ENCODE peak calls at places on chromosomes 7 and 10, in four cellular contexts. X is K562, O is GM12878, Z is HepG2. F is an unnamed sample.

GRCh38 chr10:131858118-131858515 is 42.7 kb upstream of the PPP2R2D start:
- DNase-seq in O (no peak), X (no peak), Z (no peak), F (no peak)

GRCh38 chr7:143244321-143244720 is 18.9 kb upstream of the GSTK1 start:
- DNase-seq in O (no peak), Z (no peak), X (no peak), F (no peak)

GRCh38 chr10:84296071-84296981 is 32.1 kb upstream of the CCSER2 start:
- DNase-seq in X (no peak), O (no peak), Z (no peak), F (no peak)

GRCh38 chr10:6649107-6649720 is 69.1 kb upstream of the PRKCQ start:
- DNase-seq in Z (no peak), O (no peak), X (no peak), F (no peak)

GRCh38 chr10:25564351-25564750 is 369.7 kb upstream of the MYO3A start:
- DNase-seq in Z (no peak), X (no peak), O (no peak), F (no peak)

GRCh38 chr7:14761506-14762296 is 140.8 kb downstream of the DGKB start:
- DNase-seq in Z (no peak), X (no peak), O (no peak), F (no peak)

GRCh38 chr10:131730771-131731497 is 169.9 kb upstream of the PPP2R2D start:
- DNase-seq in Z (no peak), X (no peak), O (no peak), F (no peak)

GRCh38 chr7:155517969-155518368 is 28.4 kb downstream of the CNPY1 start:
- DNase-seq in Z (no peak), X (no peak), O (no peak), F (no peak)

GRCh38 chr10:23523251-23523650 is 84.4 kb downstream of the OTUD1 start:
- DNase-seq in Z (peak; percentile 3), X (no peak), O (no peak), F (no peak)

GRCh38 chr7:154729056-154729455 is 273.9 kb downstream of the PAXIP1 start:
- DNase-seq in X (no peak), O (no peak), Z (no peak), F (no peak)

GRCh38 chr7:90248706-90249105 is 3.7 kb downstream of the CFAP69 start:
- DNase-seq in X (no peak), Z (no peak), O (no peak), F (no peak)

GRCh38 chr7:90244565-90244908 is 437 bp upstream of the CFAP69 start:
- DNase-seq in Z (no peak), X (no peak), O (no peak), F (no peak)

GRCh38 chr7:90244909-90245841 is at the start of gene CFAP69:
- DNase-seq in X (peak; percentile 93), Z (peak; percentile 78), O (peak; percentile 46), F (peak; percentile 87)

GRCh38 chr7:90242369-90243168 is 2.4 kb upstream of the CFAP69 start:
- DNase-seq in Z (no peak), O (peak; percentile 76), X (no peak), F (no peak)

DNA sequence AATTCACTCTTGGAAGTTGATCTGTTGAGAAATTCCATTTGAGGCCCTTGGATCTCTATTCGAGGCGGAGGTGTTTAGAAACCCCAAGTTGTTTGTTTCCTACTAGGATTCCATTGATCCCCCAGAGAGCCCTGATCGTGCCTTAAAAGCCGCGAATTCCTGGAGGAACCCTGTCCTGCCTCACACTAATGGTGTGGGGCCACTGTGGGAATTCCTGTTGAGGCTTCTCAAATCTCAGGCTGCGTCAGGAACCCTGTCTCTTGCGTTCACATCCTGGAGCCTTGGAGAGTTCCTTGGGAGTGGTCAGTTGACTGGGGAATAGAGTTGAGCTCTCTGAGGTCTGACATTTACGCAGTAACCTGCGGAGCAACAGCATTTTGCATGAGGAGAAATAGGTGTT is 1.2 kb downstream of the CFAP69 start:
- DNase-seq in Z (no peak), X (no peak), O (no peak), F (peak; percentile 14)
- TF ChIP-seq BHLHE40 in Z (no peak), X (no peak), O (no peak), F (no peak)

GRCh38 chr10:32939296-32940111 is 18.5 kb downstream of the ITGB1 start:
- DNase-seq in X (no peak), O (no peak), Z (no peak), F (no peak)

GRCh38 chr10:32937824-32938482 is 20.1 kb downstream of the ITGB1 start:
- DNase-seq in O (no peak), Z (peak; percentile 52), X (no peak), F (no peak)

GRCh38 chr10:32940321-32941264 is 17.4 kb downstream of the ITGB1 start:
- DNase-seq in Z (no peak), X (no peak), O (no peak), F (no peak)

GRCh38 chr10:32941357-32941756 is 16.7 kb downstream of the ITGB1 start:
- DNase-seq in Z (no peak), X (no peak), O (no peak), F (no peak)

DNA sequence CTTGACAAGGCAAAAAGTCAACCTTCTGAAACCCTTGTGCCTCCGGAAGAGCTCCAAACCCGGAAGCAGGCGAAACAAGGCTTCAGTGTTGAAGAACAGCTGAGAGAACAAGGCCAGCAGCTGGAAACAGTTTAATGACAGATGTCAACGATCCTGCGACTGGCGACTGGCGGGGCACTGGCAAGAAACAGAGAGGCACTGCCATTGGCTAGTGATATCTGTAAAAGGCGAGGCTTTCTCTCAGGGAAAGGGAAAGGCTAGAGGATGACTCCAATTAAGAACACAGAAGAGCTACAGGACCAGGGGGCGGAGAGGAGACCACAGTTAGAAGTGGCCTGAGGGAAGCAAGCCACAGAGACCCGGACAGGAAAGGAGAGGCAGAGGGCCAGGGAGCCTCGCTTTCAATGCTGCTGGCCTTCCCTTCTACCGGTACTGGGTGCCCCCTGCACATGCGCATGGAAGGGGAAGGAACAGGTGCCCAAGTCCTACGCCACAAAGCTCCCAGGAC is 19.4 kb downstream of the ITGB1 start:
- DNase-seq in O (no peak), Z (peak; percentile 83), X (no peak), F (no peak)
- TF ChIP-seq SP1 in O (no peak), Z (no peak), X (no peak), F (no peak)

DNA sequence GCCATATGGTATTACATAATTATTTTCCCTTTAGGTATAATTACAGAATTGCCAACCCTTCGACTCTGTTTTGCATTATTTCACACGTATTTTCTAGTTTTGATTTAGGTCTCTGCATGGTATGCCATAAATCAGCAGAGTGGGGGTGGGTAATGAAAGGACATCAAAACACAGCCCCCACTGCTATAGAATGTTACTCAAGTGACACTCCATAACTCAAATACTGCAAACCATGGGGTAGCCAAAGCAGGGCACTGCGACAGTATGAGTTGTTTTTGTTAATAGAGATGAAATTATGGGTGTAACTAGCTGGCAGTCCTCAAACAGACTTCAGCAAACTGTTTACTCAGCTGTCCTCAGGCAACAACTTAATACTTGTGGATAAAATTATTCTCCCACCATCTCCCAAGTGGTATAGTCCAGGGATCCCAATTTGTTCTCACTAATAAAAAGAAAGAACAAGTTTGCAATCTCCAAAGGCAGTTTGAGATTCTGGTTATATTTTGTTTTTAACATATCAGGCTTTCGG is 183.5 kb downstream of the TRIL start:
- DNase-seq in Z (no peak), X (no peak), O (no peak), F (no peak)
- TF ChIP-seq TARDBP in Z (no peak), X (no peak), O (no peak), F (no peak)

GRCh38 chr10:30353851-30354250 is 4.8 kb upstream of the MTPAP start:
- DNase-seq in X (no peak), O (no peak), Z (no peak), F (no peak)
- TF ChIP-seq BHLHE40 in X (no peak), O (no peak), Z (no peak), F (no peak)

GRCh38 chr10:124743188-124744046 is 761 bp downstream of the FAM53B start:
- DNase-seq in X (peak; percentile 48), Z (no peak), O (no peak), F (peak; percentile 42)

GRCh38 chr10:124741281-124741921 is 2.8 kb downstream of the FAM53B start:
- DNase-seq in O (no peak), X (peak; percentile 71), Z (peak; percentile 80), F (peak; percentile 86)

GRCh38 chr10:124742418-124743187 is 1.6 kb downstream of the FAM53B start:
- DNase-seq in O (no peak), X (peak; percentile 28), Z (peak; percentile 57), F (peak; percentile 52)

GRCh38 chr10:124740374-124741280 is 3.6 kb downstream of the FAM53B start:
- DNase-seq in X (no peak), Z (peak; percentile 74), O (no peak), F (no peak)

GRCh38 chr10:124741922-124742417 is 2.2 kb downstream of the FAM53B start:
- DNase-seq in O (no peak), Z (no peak), X (no peak), F (no peak)
- TF ChIP-seq SP1 in O (no peak), Z (no peak), X (no peak), F (no peak)

GRCh38 chr10:91462423-91462822 is 52.3 kb downstream of the HECTD2 start:
- DNase-seq in O (no peak), X (no peak), Z (no peak), F (no peak)
- TF ChIP-seq TARDBP in O (no peak), X (no peak), Z (no peak), F (no peak)

GRCh38 chr10:75408512-75408881 is 6.9 kb upstream of the ZNF503 start:
- DNase-seq in O (no peak), Z (no peak), X (peak; percentile 50), F (no peak)

GRCh38 chr10:75408911-75409885 is 7.6 kb upstream of the ZNF503 start:
- DNase-seq in Z (no peak), O (no peak), X (peak; percentile 99), F (peak; percentile 73)

GRCh38 chr10:75407296-75407715 is 5.7 kb upstream of the ZNF503 start:
- DNase-seq in X (no peak), Z (no peak), O (no peak), F (no peak)

GRCh38 chr10:75406158-75407065 is 4.8 kb upstream of the ZNF503 start:
- DNase-seq in Z (no peak), O (no peak), X (no peak), F (no peak)

GRCh38 chr10:75407716-75408511 is 6.3 kb upstream of the ZNF503 start:
- DNase-seq in Z (no peak), X (peak; percentile 65), O (no peak), F (no peak)
- TF ChIP-seq BHLHE40 in Z (no peak), X (no peak), O (no peak), F (no peak)

GRCh38 chr7:371779-372545 is 82.0 kb downstream of the FOXL3 start:
- DNase-seq in X (no peak), Z (no peak), O (no peak), F (peak; percentile 21)
- TF ChIP-seq SP1 in X (no peak), Z (no peak), O (no peak), F (no peak)